ENCODE peak calls at places on chromosomes 6 and 20, in five cellular contexts. P is psoas muscle, F is choroid plexus epithelial cell, M is fibroblast of pulmonary artery, Z is GM12865. B is an unnamed sample.

GRCh38 chr20:54938707-54939106 is 463.3 kb downstream of the DOK5 start:
- DNase-seq in P (no peak), F (no peak), M (no peak), Z (no peak), B (no peak)

GRCh38 chr20:513429-513828 is 30.2 kb downstream of the CSNK2A1 start:
- DNase-seq in P (no peak), F (peak; percentile 21), M (peak; percentile 17), Z (no peak), B (no peak)

GRCh38 chr6:12640438-12640837 is 76.1 kb upstream of the PHACTR1 start:
- DNase-seq in P (no peak), F (no peak), M (no peak), Z (no peak), B (no peak)

GRCh38 chr6:169168302-169168630 is 85.4 kb downstream of the THBS2 start:
- DNase-seq in P (no peak), F (no peak), M (no peak), Z (no peak), B (no peak)

GRCh38 chr6:161694995-161695394 is 421.1 kb upstream of the AGPAT4 start:
- DNase-seq in P (no peak), F (peak; percentile 66), M (peak; percentile 39), Z (peak; percentile 44), B (no peak)

GRCh38 chr6:130020892-130021483 is 2.6 kb downstream of the L3MBTL3 start:
- DNase-seq in P (peak; percentile 68), F (peak; percentile 97), M (peak; percentile 97), Z (peak; percentile 92), B (peak; percentile 87)

GRCh38 chr6:92110390-92110789 is 1309.0 kb downstream of the EPHA7 start:
- DNase-seq in P (no peak), F (no peak), M (no peak), Z (no peak), B (no peak)

GRCh38 chr6:158460602-158461092 is 99.2 kb upstream of the TMEM181 start:
- DNase-seq in P (no peak), F (peak; percentile 29), M (peak; percentile 73), Z (no peak), B (peak; percentile 62)

GRCh38 chr6:11431455-11431937 is 106.1 kb upstream of the TMEM170B start:
- DNase-seq in P (no peak), F (peak; percentile 70), M (peak; percentile 26), Z (no peak), B (no peak)

GRCh38 chr6:70706491-70707123 is 38.9 kb downstream of the SMAP1 start:
- DNase-seq in P (no peak), F (peak; percentile 74), M (peak; percentile 79), Z (peak; percentile 60), B (no peak)

GRCh38 chr6:53786832-53787231 is 8.0 kb upstream of the LRRC1 start:
- DNase-seq in P (no peak), F (no peak), M (no peak), Z (no peak), B (no peak)

GRCh38 chr20:44728835-44729342 is 13.7 kb downstream of the CCN5 start:
- DNase-seq in P (peak; percentile 78), F (peak; percentile 51), M (peak; percentile 80), Z (no peak), B (peak; percentile 85)

GRCh38 chr6:68728124-68728523 is 93.0 kb downstream of the ADGRB3 start:
- DNase-seq in P (no peak), F (peak; percentile 45), M (peak; percentile 56), Z (no peak), B (no peak)

GRCh38 chr6:48490658-48491057 is 379.7 kb upstream of the PTCHD4 start:
- DNase-seq in P (no peak), F (no peak), M (no peak), Z (no peak), B (no peak)

GRCh38 chr20:35277531-35278395 is at the start of gene MMP24OS:
- DNase-seq in P (peak; percentile 91), F (peak; percentile 88), M (peak; percentile 89), Z (peak; percentile 96), B (peak; percentile 32)

GRCh38 chr6:38509713-38510112 is 130.0 kb downstream of the BTBD9 start:
- DNase-seq in P (no peak), F (peak; percentile 96), M (peak; percentile 49), Z (no peak), B (peak; percentile 16)

GRCh38 chr20:48695738-48696137 is 132.1 kb downstream of the PREX1 start:
- DNase-seq in P (no peak), F (no peak), M (no peak), Z (no peak), B (no peak)

GRCh38 chr6:146200136-146200708 is 171.4 kb downstream of the GRM1 start:
- DNase-seq in P (no peak), F (peak; percentile 79), M (peak; percentile 23), Z (no peak), B (no peak)

GRCh38 chr6:134176283-134176975 is 124.0 kb upstream of the SLC2A12 start:
- DNase-seq in P (peak; percentile 74), F (peak; percentile 73), M (peak; percentile 72), Z (no peak), B (no peak)

DNA sequence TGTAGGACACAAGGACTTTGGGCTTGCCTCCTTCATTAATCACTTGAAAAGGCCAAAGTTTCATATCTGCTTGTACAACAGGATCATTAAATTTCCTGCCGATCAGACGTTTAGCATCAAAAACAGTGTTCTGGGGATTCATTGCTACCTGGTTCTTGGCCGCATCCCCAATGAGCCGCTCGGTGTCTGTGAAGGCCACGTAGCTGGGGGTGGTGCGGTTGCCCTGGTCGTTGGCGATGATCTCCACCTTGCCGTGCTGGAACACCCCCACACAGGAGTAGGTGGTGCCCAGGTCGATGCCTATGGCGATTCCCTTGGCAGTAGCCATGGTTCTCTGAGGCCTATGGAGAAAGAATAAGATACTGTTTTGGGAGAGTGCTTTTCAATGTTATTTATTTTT is 3.4 kb downstream of the HSPA1L start:
- DNase-seq in P (no peak), F (no peak), M (no peak), Z (no peak), B (no peak)
- H3K4me3 ChIP-seq in P (no peak overlapping the region), F (no peak overlapping the region), M (no peak overlapping the region), Z (no peak overlapping the region), B (no peak overlapping the region)

GRCh38 chr6:1688396-1688795 is 78.7 kb downstream of the FOXC1 start:
- DNase-seq in P (no peak), F (no peak), M (no peak), Z (no peak), B (no peak)

GRCh38 chr6:1689141-1689540 is 79.4 kb downstream of the FOXC1 start:
- DNase-seq in P (no peak), F (no peak), M (no peak), Z (no peak), B (peak; percentile 27)

GRCh38 chr6:1687402-1687801 is 77.7 kb downstream of the FOXC1 start:
- DNase-seq in P (no peak), F (no peak), M (no peak), Z (no peak), B (no peak)

GRCh38 chr6:1686117-1687098 is 76.7 kb downstream of the FOXC1 start:
- DNase-seq in P (peak; percentile 23), F (peak; percentile 96), M (peak; percentile 87), Z (no peak), B (peak; percentile 98)
- TF ChIP-seq CTCF in P (peak; percentile 24), F (peak; percentile 42), M (peak; percentile 32), Z (no peak), B (peak; percentile 22)

GRCh38 chr6:138885156-138885819 is 89.4 kb downstream of the ECT2L start:
- DNase-seq in P (no peak), F (no peak), M (no peak), Z (no peak), B (no peak)
- H3K4me3 ChIP-seq in P (no peak overlapping the region), F (no peak overlapping the region), M (no peak overlapping the region), Z (no peak overlapping the region), B (no peak overlapping the region)

DNA sequence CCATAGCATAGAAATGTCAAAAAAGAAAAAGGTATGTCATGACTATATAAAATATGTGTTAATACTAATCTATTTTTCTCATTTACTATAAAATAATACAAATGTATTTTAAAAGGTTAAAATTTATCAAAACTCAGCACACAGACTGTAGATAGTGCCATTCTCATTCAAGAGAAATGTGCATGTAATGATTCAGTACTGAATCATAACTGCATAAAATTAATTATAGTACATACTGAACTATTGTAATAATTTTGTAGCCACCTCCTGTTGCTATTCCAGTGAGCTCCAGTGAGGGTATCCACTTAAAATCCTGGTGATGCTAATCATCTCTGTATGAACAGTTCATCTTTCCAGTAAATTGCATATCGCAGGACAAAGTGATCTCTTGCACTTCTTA is 82.8 kb downstream of the HMGCLL1 start:
- DNase-seq in P (no peak), F (no peak), M (no peak), Z (no peak), B (no peak)
- TF ChIP-seq CTCF in P (no peak), F (no peak), M (no peak), Z (no peak), B (no peak)

DNA sequence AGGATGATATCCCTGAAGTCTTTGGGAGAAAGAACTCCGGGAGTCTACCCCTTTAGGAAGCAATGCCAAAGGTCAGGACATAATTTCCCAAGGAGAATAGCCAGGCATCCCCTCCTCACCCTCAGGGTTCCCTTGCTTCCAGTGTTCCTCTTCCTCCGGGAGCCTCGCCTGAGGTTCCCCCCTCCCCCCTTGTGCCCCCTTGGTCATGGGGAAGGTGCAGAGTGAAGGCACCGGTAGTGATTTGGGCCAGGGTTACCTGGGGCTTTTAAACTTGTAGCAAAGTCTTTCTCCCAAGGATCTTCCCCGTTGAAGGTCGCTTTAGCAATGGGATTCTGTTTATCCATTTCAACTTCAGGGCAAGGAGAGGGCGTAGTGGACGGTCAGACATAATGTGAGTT is 1.2 kb downstream of the ISM1 start:
- DNase-seq in P (no peak), F (no peak), M (no peak), Z (no peak), B (no peak)
- H3K4me3 ChIP-seq in P (peak overlapping the region; percentile 68), F (no peak overlapping the region), M (no peak overlapping the region), Z (no peak overlapping the region), B (peak overlapping the region; percentile 49)

GRCh38 chr20:25100914-25101313 is 19.0 kb upstream of the VSX1 start:
- DNase-seq in P (no peak), F (no peak), M (no peak), Z (no peak), B (no peak)
- TF ChIP-seq CTCF in P (no peak), F (no peak), M (no peak), Z (no peak), B (no peak)